ENCODE peak calls at places on chromosomes 16 and 17, in eight cellular contexts. One of them, this sample, is unnamed.

GRCh38 chr17:72191901-72192300 is 71.1 kb downstream of the SOX9 start:
- DNase-seq in stimulated activated CD4-positive, alpha-beta T cell treated with anti-CD3 and anti-CD28 coated beads, Interleukin-2, amount 100 ng/mL, for 24 hours: no peak
- DNase-seq in NCI-H1105: no peak
- DNase-seq in astrocyte of the spinal cord: no peak
- DNase-seq in epithelial cell of esophagus: no peak
- DNase-seq in ELR: no peak
- DNase-seq in activated T-helper 1 cell treated with anti-CD3 and anti-CD28 coated beads, Interleukin-2, amount 50 U/mL, for 16 hours: no peak
- DNase-seq in activated CD4-positive, alpha-beta T cell treated with anti-CD3 and anti-CD28 coated beads for 48 hours: no peak
- DNase-seq in this sample: no peak

GRCh38 chr16:5041604-5042133 is 7.9 kb upstream of the NAGPA start:
- DNase-seq in epithelial cell of esophagus: peak
- DNase-seq in ELR: peak
- DNase-seq in activated CD4-positive, alpha-beta T cell treated with anti-CD3 and anti-CD28 coated beads for 48 hours: no peak
- DNase-seq in NCI-H1105: no peak
- DNase-seq in astrocyte of the spinal cord: peak
- DNase-seq in activated T-helper 1 cell treated with anti-CD3 and anti-CD28 coated beads, Interleukin-2, amount 50 U/mL, for 16 hours: no peak
- DNase-seq in stimulated activated CD4-positive, alpha-beta T cell treated with anti-CD3 and anti-CD28 coated beads, Interleukin-2, amount 100 ng/mL, for 24 hours: no peak
- DNase-seq in this sample: peak

GRCh38 chr16:3992297-3993051 is 112.0 kb upstream of the CREBBP start:
- DNase-seq in epithelial cell of esophagus: no peak
- DNase-seq in stimulated activated CD4-positive, alpha-beta T cell treated with anti-CD3 and anti-CD28 coated beads, Interleukin-2, amount 100 ng/mL, for 24 hours: no peak
- DNase-seq in activated CD4-positive, alpha-beta T cell treated with anti-CD3 and anti-CD28 coated beads for 48 hours: peak
- DNase-seq in activated T-helper 1 cell treated with anti-CD3 and anti-CD28 coated beads, Interleukin-2, amount 50 U/mL, for 16 hours: no peak
- DNase-seq in astrocyte of the spinal cord: no peak
- DNase-seq in ELR: no peak
- DNase-seq in NCI-H1105: no peak
- DNase-seq in this sample: no peak

GRCh38 chr16:64481497-64481896 is 640.4 kb downstream of the CDH11 start:
- DNase-seq in ELR: no peak
- DNase-seq in epithelial cell of esophagus: no peak
- DNase-seq in stimulated activated CD4-positive, alpha-beta T cell treated with anti-CD3 and anti-CD28 coated beads, Interleukin-2, amount 100 ng/mL, for 24 hours: no peak
- DNase-seq in activated CD4-positive, alpha-beta T cell treated with anti-CD3 and anti-CD28 coated beads for 48 hours: no peak
- DNase-seq in astrocyte of the spinal cord: no peak
- DNase-seq in NCI-H1105: no peak
- DNase-seq in activated T-helper 1 cell treated with anti-CD3 and anti-CD28 coated beads, Interleukin-2, amount 50 U/mL, for 16 hours: no peak
- DNase-seq in this sample: no peak

GRCh38 chr17:50364715-50365114 is 8.3 kb downstream of the MRPL27 start:
- DNase-seq in NCI-H1105: no peak
- DNase-seq in epithelial cell of esophagus: peak
- DNase-seq in ELR: peak
- DNase-seq in stimulated activated CD4-positive, alpha-beta T cell treated with anti-CD3 and anti-CD28 coated beads, Interleukin-2, amount 100 ng/mL, for 24 hours: no peak
- DNase-seq in activated T-helper 1 cell treated with anti-CD3 and anti-CD28 coated beads, Interleukin-2, amount 50 U/mL, for 16 hours: no peak
- DNase-seq in activated CD4-positive, alpha-beta T cell treated with anti-CD3 and anti-CD28 coated beads for 48 hours: no peak
- DNase-seq in astrocyte of the spinal cord: peak
- DNase-seq in this sample: no peak

GRCh38 chr17:7716901-7717755 is at the start of gene DNAH2:
- DNase-seq in activated CD4-positive, alpha-beta T cell treated with anti-CD3 and anti-CD28 coated beads for 48 hours: peak
- DNase-seq in activated T-helper 1 cell treated with anti-CD3 and anti-CD28 coated beads, Interleukin-2, amount 50 U/mL, for 16 hours: no peak
- DNase-seq in stimulated activated CD4-positive, alpha-beta T cell treated with anti-CD3 and anti-CD28 coated beads, Interleukin-2, amount 100 ng/mL, for 24 hours: peak
- DNase-seq in NCI-H1105: peak
- DNase-seq in astrocyte of the spinal cord: peak
- DNase-seq in epithelial cell of esophagus: peak
- DNase-seq in ELR: peak
- DNase-seq in this sample: peak

GRCh38 chr17:19327039-19327776 is 35.3 kb downstream of the B9D1 start:
- DNase-seq in activated T-helper 1 cell treated with anti-CD3 and anti-CD28 coated beads, Interleukin-2, amount 50 U/mL, for 16 hours: no peak
- DNase-seq in NCI-H1105: no peak
- DNase-seq in astrocyte of the spinal cord: peak
- DNase-seq in epithelial cell of esophagus: peak
- DNase-seq in activated CD4-positive, alpha-beta T cell treated with anti-CD3 and anti-CD28 coated beads for 48 hours: no peak
- DNase-seq in ELR: peak
- DNase-seq in stimulated activated CD4-positive, alpha-beta T cell treated with anti-CD3 and anti-CD28 coated beads, Interleukin-2, amount 100 ng/mL, for 24 hours: no peak
- DNase-seq in this sample: peak

GRCh38 chr16:87460936-87461335 is 31.9 kb downstream of the ZCCHC14 start:
- DNase-seq in NCI-H1105: no peak
- DNase-seq in activated T-helper 1 cell treated with anti-CD3 and anti-CD28 coated beads, Interleukin-2, amount 50 U/mL, for 16 hours: no peak
- DNase-seq in epithelial cell of esophagus: no peak
- DNase-seq in astrocyte of the spinal cord: no peak
- DNase-seq in activated CD4-positive, alpha-beta T cell treated with anti-CD3 and anti-CD28 coated beads for 48 hours: no peak
- DNase-seq in ELR: no peak
- DNase-seq in stimulated activated CD4-positive, alpha-beta T cell treated with anti-CD3 and anti-CD28 coated beads, Interleukin-2, amount 100 ng/mL, for 24 hours: no peak
- DNase-seq in this sample: no peak

GRCh38 chr17:40122944-40123810 is 1.4 kb downstream of the MSL1 start:
- DNase-seq in activated T-helper 1 cell treated with anti-CD3 and anti-CD28 coated beads, Interleukin-2, amount 50 U/mL, for 16 hours: peak
- DNase-seq in activated CD4-positive, alpha-beta T cell treated with anti-CD3 and anti-CD28 coated beads for 48 hours: peak
- DNase-seq in epithelial cell of esophagus: peak
- DNase-seq in ELR: peak
- DNase-seq in stimulated activated CD4-positive, alpha-beta T cell treated with anti-CD3 and anti-CD28 coated beads, Interleukin-2, amount 100 ng/mL, for 24 hours: peak
- DNase-seq in astrocyte of the spinal cord: peak
- DNase-seq in NCI-H1105: peak
- DNase-seq in this sample: peak

This sample was measured in kidney tubule cell.